ENCODE peak calls at places on chromosomes 1 and 21, in nine cellular contexts. One of them, this sample, is unnamed.

GRCh38 chr1:2921970-2922686 is 99.1 kb upstream of the ACTRT2 start:
- DNase-seq in fibroblast of villous mesenchyme: no peak
- DNase-seq in brain microvascular endothelial cell: no peak
- DNase-seq in AG09309: no peak
- DNase-seq in ascending aorta: no peak
- DNase-seq in fibroblast of the aortic adventitia: no peak
- DNase-seq in omental fat pad: no peak
- DNase-seq in Panc1: no peak
- DNase-seq in psoas muscle: no peak
- DNase-seq in this sample: no peak

GRCh38 chr1:107467286-107467685 is 326.4 kb downstream of the NTNG1 start:
- DNase-seq in omental fat pad: no peak
- DNase-seq in brain microvascular endothelial cell: no peak
- DNase-seq in Panc1: no peak
- DNase-seq in psoas muscle: no peak
- DNase-seq in ascending aorta: no peak
- DNase-seq in AG09309: no peak
- DNase-seq in fibroblast of villous mesenchyme: no peak
- DNase-seq in fibroblast of the aortic adventitia: no peak
- DNase-seq in this sample: no peak

GRCh38 chr1:2650967-2651645 is 18.3 kb upstream of the MMEL1 start:
- DNase-seq in psoas muscle: peak
- DNase-seq in omental fat pad: no peak
- DNase-seq in Panc1: no peak
- DNase-seq in ascending aorta: peak
- DNase-seq in fibroblast of the aortic adventitia: no peak
- DNase-seq in fibroblast of villous mesenchyme: no peak
- DNase-seq in AG09309: no peak
- DNase-seq in brain microvascular endothelial cell: no peak
- DNase-seq in this sample: no peak

GRCh38 chr1:22919341-22920025 is 53.2 kb downstream of the LACTBL1 start:
- DNase-seq in brain microvascular endothelial cell: no peak
- DNase-seq in AG09309: no peak
- DNase-seq in fibroblast of villous mesenchyme: no peak
- DNase-seq in psoas muscle: no peak
- DNase-seq in ascending aorta: no peak
- DNase-seq in fibroblast of the aortic adventitia: peak
- DNase-seq in omental fat pad: no peak
- DNase-seq in Panc1: no peak
- DNase-seq in this sample: no peak

GRCh38 chr1:229296541-229296941 is 25.6 kb downstream of the RAB4A start:
- DNase-seq in brain microvascular endothelial cell: peak
- DNase-seq in ascending aorta: no peak
- DNase-seq in fibroblast of the aortic adventitia: peak
- DNase-seq in psoas muscle: peak
- DNase-seq in fibroblast of villous mesenchyme: peak
- DNase-seq in Panc1: no peak
- DNase-seq in omental fat pad: no peak
- DNase-seq in AG09309: peak
- DNase-seq in this sample: no peak

GRCh38 chr1:241531195-241532172 is 694 bp upstream of the KMO start:
- DNase-seq in Panc1: peak
- DNase-seq in fibroblast of villous mesenchyme: peak
- DNase-seq in AG09309: peak
- DNase-seq in brain microvascular endothelial cell: no peak
- DNase-seq in omental fat pad: no peak
- DNase-seq in ascending aorta: no peak
- DNase-seq in psoas muscle: no peak
- DNase-seq in fibroblast of the aortic adventitia: peak
- DNase-seq in this sample: no peak

GRCh38 chr21:14567557-14568279 is 21.6 kb upstream of the SAMSN1 start:
- DNase-seq in AG09309: no peak
- DNase-seq in psoas muscle: no peak
- DNase-seq in ascending aorta: no peak
- DNase-seq in omental fat pad: no peak
- DNase-seq in brain microvascular endothelial cell: no peak
- DNase-seq in fibroblast of the aortic adventitia: no peak
- DNase-seq in Panc1: no peak
- DNase-seq in fibroblast of villous mesenchyme: no peak
- DNase-seq in this sample: no peak

GRCh38 chr1:55707196-55707595 is 492.0 kb upstream of the USP24 start:
- DNase-seq in ascending aorta: no peak
- DNase-seq in fibroblast of the aortic adventitia: no peak
- DNase-seq in psoas muscle: no peak
- DNase-seq in Panc1: no peak
- DNase-seq in omental fat pad: no peak
- DNase-seq in AG09309: no peak
- DNase-seq in fibroblast of villous mesenchyme: no peak
- DNase-seq in brain microvascular endothelial cell: no peak
- DNase-seq in this sample: no peak

GRCh38 chr21:45164124-45164511 is 89.7 kb downstream of the ADARB1 start:
- DNase-seq in ascending aorta: no peak
- DNase-seq in brain microvascular endothelial cell: no peak
- DNase-seq in psoas muscle: peak
- DNase-seq in Panc1: no peak
- DNase-seq in omental fat pad: no peak
- DNase-seq in AG09309: no peak
- DNase-seq in fibroblast of villous mesenchyme: peak
- DNase-seq in fibroblast of the aortic adventitia: no peak
- DNase-seq in this sample: no peak

GRCh38 chr1:7890853-7891252 is 38.0 kb upstream of the UTS2 start:
- DNase-seq in AG09309: no peak
- DNase-seq in psoas muscle: no peak
- DNase-seq in ascending aorta: no peak
- DNase-seq in Panc1: no peak
- DNase-seq in omental fat pad: no peak
- DNase-seq in brain microvascular endothelial cell: no peak
- DNase-seq in fibroblast of the aortic adventitia: no peak
- DNase-seq in fibroblast of villous mesenchyme: no peak
- DNase-seq in this sample: no peak

GRCh38 chr1:61428146-61428545 is 296.8 kb downstream of the TM2D1 start:
- DNase-seq in Panc1: no peak
- DNase-seq in psoas muscle: no peak
- DNase-seq in brain microvascular endothelial cell: no peak
- DNase-seq in AG09309: no peak
- DNase-seq in omental fat pad: no peak
- DNase-seq in fibroblast of villous mesenchyme: no peak
- DNase-seq in ascending aorta: no peak
- DNase-seq in fibroblast of the aortic adventitia: no peak
- DNase-seq in this sample: no peak

GRCh38 chr1:64348887-64349648 is 120.9 kb upstream of the CACHD1 start:
- DNase-seq in Panc1: no peak
- DNase-seq in fibroblast of the aortic adventitia: no peak
- DNase-seq in AG09309: no peak
- DNase-seq in omental fat pad: no peak
- DNase-seq in psoas muscle: no peak
- DNase-seq in ascending aorta: no peak
- DNase-seq in brain microvascular endothelial cell: no peak
- DNase-seq in fibroblast of villous mesenchyme: no peak
- DNase-seq in this sample: no peak

GRCh38 chr1:48938975-48939374 is 162.3 kb upstream of the BEND5 start:
- DNase-seq in fibroblast of the aortic adventitia: no peak
- DNase-seq in psoas muscle: no peak
- DNase-seq in ascending aorta: no peak
- DNase-seq in brain microvascular endothelial cell: no peak
- DNase-seq in omental fat pad: no peak
- DNase-seq in fibroblast of villous mesenchyme: no peak
- DNase-seq in Panc1: no peak
- DNase-seq in AG09309: no peak
- DNase-seq in this sample: no peak

GRCh38 chr1:245605480-245606156 is 450.8 kb downstream of the KIF26B start:
- DNase-seq in ascending aorta: no peak
- DNase-seq in brain microvascular endothelial cell: peak
- DNase-seq in fibroblast of the aortic adventitia: peak
- DNase-seq in AG09309: peak
- DNase-seq in fibroblast of villous mesenchyme: peak
- DNase-seq in Panc1: no peak
- DNase-seq in omental fat pad: no peak
- DNase-seq in psoas muscle: no peak
- DNase-seq in this sample: no peak

GRCh38 chr1:156961709-156962108 is 41.3 kb downstream of the LRRC71 start:
- DNase-seq in ascending aorta: no peak
- DNase-seq in psoas muscle: no peak
- DNase-seq in AG09309: no peak
- DNase-seq in brain microvascular endothelial cell: no peak
- DNase-seq in fibroblast of villous mesenchyme: no peak
- DNase-seq in Panc1: no peak
- DNase-seq in fibroblast of the aortic adventitia: no peak
- DNase-seq in omental fat pad: no peak
- DNase-seq in this sample: no peak
- TF ChIP-seq CTCF in ascending aorta: no peak
- TF ChIP-seq CTCF in psoas muscle: no peak
- TF ChIP-seq CTCF in AG09309: no peak
- TF ChIP-seq CTCF in brain microvascular endothelial cell: peak
- TF ChIP-seq CTCF in fibroblast of villous mesenchyme: peak
- TF ChIP-seq CTCF in Panc1: peak
- TF ChIP-seq CTCF in fibroblast of the aortic adventitia: peak
- TF ChIP-seq CTCF in omental fat pad: no peak
- TF ChIP-seq CTCF in this sample: peak

GRCh38 chr1:110150330-110151174 is at the start of gene SLC6A17:
- DNase-seq in fibroblast of villous mesenchyme: peak
- DNase-seq in brain microvascular endothelial cell: peak
- DNase-seq in psoas muscle: no peak
- DNase-seq in AG09309: no peak
- DNase-seq in Panc1: no peak
- DNase-seq in ascending aorta: no peak
- DNase-seq in fibroblast of the aortic adventitia: peak
- DNase-seq in omental fat pad: no peak
- DNase-seq in this sample: no peak
- TF ChIP-seq CTCF in fibroblast of villous mesenchyme: no peak
- TF ChIP-seq CTCF in brain microvascular endothelial cell: peak
- TF ChIP-seq CTCF in psoas muscle: no peak
- TF ChIP-seq CTCF in AG09309: no peak
- TF ChIP-seq CTCF in Panc1: no peak
- TF ChIP-seq CTCF in ascending aorta: no peak
- TF ChIP-seq CTCF in fibroblast of the aortic adventitia: peak
- TF ChIP-seq CTCF in omental fat pad: no peak
- TF ChIP-seq CTCF in this sample: no peak

GRCh38 chr1:223831755-223832636 is 13.8 kb downstream of the TP53BP2 start:
- DNase-seq in AG09309: no peak
- DNase-seq in fibroblast of the aortic adventitia: peak
- DNase-seq in brain microvascular endothelial cell: no peak
- DNase-seq in ascending aorta: no peak
- DNase-seq in omental fat pad: no peak
- DNase-seq in fibroblast of villous mesenchyme: peak
- DNase-seq in psoas muscle: no peak
- DNase-seq in Panc1: no peak
- DNase-seq in this sample: no peak
- TF ChIP-seq CTCF in AG09309: peak
- TF ChIP-seq CTCF in fibroblast of the aortic adventitia: peak
- TF ChIP-seq CTCF in brain microvascular endothelial cell: no peak
- TF ChIP-seq CTCF in ascending aorta: no peak
- TF ChIP-seq CTCF in omental fat pad: no peak
- TF ChIP-seq CTCF in fibroblast of villous mesenchyme: no peak
- TF ChIP-seq CTCF in psoas muscle: peak
- TF ChIP-seq CTCF in Panc1: no peak
- TF ChIP-seq CTCF in this sample: no peak

DNA sequence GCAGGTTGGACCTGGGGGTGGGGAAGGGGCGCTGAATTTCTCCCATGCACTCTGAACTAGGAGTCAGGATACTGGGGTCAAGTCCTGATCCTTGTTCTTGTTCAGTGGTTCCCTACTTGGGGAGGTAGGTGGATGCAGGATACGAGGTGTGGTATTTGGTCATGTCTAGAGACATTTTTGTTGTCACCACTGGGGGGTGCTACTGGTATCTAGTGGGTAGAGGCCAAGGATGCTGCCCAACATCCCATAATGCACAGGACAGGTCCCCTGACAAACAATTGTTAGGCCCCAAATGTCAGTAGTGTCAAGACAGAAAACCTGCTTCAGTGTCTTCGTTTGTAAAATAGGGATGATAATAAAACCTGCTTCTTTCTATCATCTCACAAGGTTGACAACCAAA is 259.0 kb upstream of the FOXD3 start:
- DNase-seq in Panc1: no peak
- DNase-seq in fibroblast of the aortic adventitia: no peak
- DNase-seq in fibroblast of villous mesenchyme: no peak
- DNase-seq in psoas muscle: no peak
- DNase-seq in omental fat pad: no peak
- DNase-seq in ascending aorta: no peak
- DNase-seq in brain microvascular endothelial cell: no peak
- DNase-seq in AG09309: no peak
- DNase-seq in this sample: peak
- TF ChIP-seq CTCF in Panc1: no peak
- TF ChIP-seq CTCF in fibroblast of the aortic adventitia: no peak
- TF ChIP-seq CTCF in fibroblast of villous mesenchyme: no peak
- TF ChIP-seq CTCF in psoas muscle: no peak
- TF ChIP-seq CTCF in omental fat pad: no peak
- TF ChIP-seq CTCF in ascending aorta: no peak
- TF ChIP-seq CTCF in brain microvascular endothelial cell: peak
- TF ChIP-seq CTCF in AG09309: no peak
- TF ChIP-seq CTCF in this sample: peak

DNA sequence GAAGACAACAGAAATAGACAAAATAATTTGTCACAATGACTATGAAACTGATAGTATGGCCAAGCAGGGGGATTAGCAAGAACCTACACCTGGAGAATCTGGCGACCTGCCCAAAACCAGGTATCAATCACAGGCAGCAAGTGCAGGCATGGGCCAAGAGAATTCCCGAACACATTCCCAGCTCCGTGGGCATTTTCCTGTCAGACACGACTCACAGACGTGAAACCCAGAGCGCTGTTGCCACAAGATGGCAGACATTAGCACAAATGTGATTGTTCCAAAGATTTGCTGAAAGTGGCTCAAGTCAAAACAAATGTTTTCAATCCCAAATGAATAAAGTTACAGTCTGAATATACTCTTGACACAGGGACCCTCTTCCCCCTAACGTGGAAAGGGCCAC is 36.8 kb downstream of the HLCS start:
- DNase-seq in ascending aorta: no peak
- DNase-seq in fibroblast of villous mesenchyme: no peak
- DNase-seq in psoas muscle: no peak
- DNase-seq in Panc1: no peak
- DNase-seq in brain microvascular endothelial cell: no peak
- DNase-seq in AG09309: no peak
- DNase-seq in fibroblast of the aortic adventitia: no peak
- DNase-seq in omental fat pad: no peak
- DNase-seq in this sample: no peak
- TF ChIP-seq CTCF in ascending aorta: no peak
- TF ChIP-seq CTCF in fibroblast of villous mesenchyme: peak
- TF ChIP-seq CTCF in psoas muscle: peak
- TF ChIP-seq CTCF in Panc1: peak
- TF ChIP-seq CTCF in brain microvascular endothelial cell: peak
- TF ChIP-seq CTCF in AG09309: peak
- TF ChIP-seq CTCF in fibroblast of the aortic adventitia: no peak
- TF ChIP-seq CTCF in omental fat pad: no peak
- TF ChIP-seq CTCF in this sample: no peak

This sample was measured in GM10248.